ENCODE peak calls at places on chromosomes 16 and 17, in nine cellular contexts. Y is PC-3, M is neural progenitor cell, F is GM23338, C is GM23248, X is hepatocyte, W is HCT116, I is OCI-LY7, S is MM.1S. J is an unnamed sample.

GRCh38 chr16:15486661-15487060 is 52.3 kb downstream of the BMERB1 start:
- DNase-seq in I (no peak), C (no peak), S (no peak), M (no peak), Y (no peak), X (no peak), W (no peak), F (no peak), J (no peak)

GRCh38 chr17:68709995-68710780 is 109.0 kb upstream of the FAM20A start:
- DNase-seq in X (no peak), S (no peak), F (no peak), Y (no peak), I (no peak), M (no peak), W (no peak), C (peak; percentile 73), J (peak; percentile 40)

GRCh38 chr16:81310045-81310644 is 4.6 kb upstream of the GAN start:
- DNase-seq in F (no peak), M (no peak), Y (no peak), X (peak; percentile 11), C (no peak), I (no peak), S (no peak), W (no peak), J (no peak)

GRCh38 chr16:87391324-87391949 is 699 bp upstream of the MAP1LC3B start:
- DNase-seq in X (peak; percentile 81), Y (no peak), M (peak; percentile 77), I (peak; percentile 13), S (no peak), F (peak; percentile 79), C (peak; percentile 65), W (no peak), J (no peak)

GRCh38 chr17:18921912-18922451 is 30.0 kb upstream of the SLC5A10 start:
- DNase-seq in M (no peak), I (peak; percentile 45), C (no peak), S (peak; percentile 19), Y (peak; percentile 94), W (no peak), F (no peak), X (peak; percentile 15), J (no peak)

GRCh38 chr16:15879255-15879804 is 9.1 kb downstream of the CEP20 start:
- DNase-seq in I (no peak), W (no peak), X (no peak), M (no peak), F (no peak), S (no peak), C (peak; percentile 96), Y (peak; percentile 85), J (no peak)

GRCh38 chr17:43857141-43857540 is 10.2 kb downstream of the CD300LG start:
- DNase-seq in F (no peak), W (no peak), M (no peak), C (no peak), Y (no peak), S (no peak), X (no peak), I (no peak), J (no peak)

GRCh38 chr17:17749921-17750320 is 68.7 kb downstream of the RAI1 start:
- DNase-seq in Y (peak; percentile 42), W (peak; percentile 42), X (peak; percentile 70), I (peak; percentile 86), F (peak; percentile 96), M (peak; percentile 90), S (no peak), C (peak; percentile 56), J (peak; percentile 83)

GRCh38 chr16:57042157-57043111 is 49.9 kb upstream of the CPNE2 start:
- DNase-seq in M (no peak), I (peak; percentile 93), F (no peak), Y (no peak), S (peak; percentile 86), W (no peak), C (no peak), X (no peak), J (no peak)

GRCh38 chr17:35291802-35292201 is 48.9 kb downstream of the SLFN5 start:
- DNase-seq in Y (peak; percentile 16), C (peak; percentile 86), W (no peak), F (no peak), X (no peak), S (no peak), I (no peak), M (no peak), J (no peak)

GRCh38 chr17:39652635-39653315 is 12.4 kb upstream of the TCAP start:
- DNase-seq in X (peak; percentile 38), C (no peak), W (no peak), Y (no peak), F (peak; percentile 59), S (no peak), M (peak; percentile 85), I (no peak), J (no peak)

GRCh38 chr17:19409509-19409908 is 1.5 kb upstream of the RNF112 start:
- DNase-seq in C (peak; percentile 97), M (no peak), W (peak; percentile 64), I (no peak), F (no peak), S (no peak), X (peak; percentile 50), Y (peak; percentile 43), J (no peak)

GRCh38 chr16:30949655-30950515 is 1.0 kb downstream of the ORAI3 start:
- DNase-seq in Y (peak; percentile 20), I (peak; percentile 57), X (peak; percentile 84), W (peak; percentile 79), F (peak; percentile 76), M (peak; percentile 67), C (peak; percentile 90), S (peak; percentile 58), J (peak; percentile 73)

GRCh38 chr17:17836250-17836817 is 452 bp downstream of the SREBF1 start:
- DNase-seq in I (peak; percentile 98), Y (peak; percentile 100), M (peak; percentile 100), F (peak; percentile 97), C (peak; percentile 97), X (peak; percentile 99), S (peak; percentile 97), W (peak; percentile 92), J (peak; percentile 96)

GRCh38 chr16:27253526-27253930 is 15.0 kb downstream of the NSMCE1 start:
- DNase-seq in Y (peak; percentile 77), X (no peak), F (no peak), I (no peak), S (no peak), M (no peak), W (peak; percentile 65), C (peak; percentile 93), J (no peak)

GRCh38 chr17:70110443-70110880 is 35.4 kb downstream of the KCNJ16 start:
- DNase-seq in W (no peak), F (no peak), S (no peak), M (no peak), C (peak; percentile 4), Y (no peak), X (peak; percentile 27), I (no peak), J (no peak)

GRCh38 chr16:58582971-58583765 is 46.5 kb downstream of the CNOT1 start:
- DNase-seq in C (no peak), I (no peak), S (no peak), X (no peak), W (no peak), M (peak; percentile 7), F (peak; percentile 3), Y (no peak), J (no peak)

GRCh38 chr16:2091722-2092620 is 43.7 kb downstream of the PKD1 start:
- DNase-seq in W (no peak), S (no peak), I (no peak), C (no peak), Y (no peak), M (peak; percentile 40), X (peak; percentile 37), F (peak; percentile 52), J (peak; percentile 41)

GRCh38 chr17:2337811-2338657 is 733 bp downstream of the SGSM2 start:
- DNase-seq in Y (peak; percentile 53), S (peak; percentile 40), F (peak; percentile 77), W (no peak), X (peak; percentile 84), M (peak; percentile 73), C (peak; percentile 84), I (peak; percentile 28), J (peak; percentile 94)

GRCh38 chr17:2335726-2336214 is 487 bp downstream of the TSR1 start:
- DNase-seq in Y (no peak), F (peak; percentile 62), I (no peak), M (peak; percentile 36), C (peak; percentile 40), W (no peak), X (peak; percentile 11), S (no peak), J (peak; percentile 40)

GRCh38 chr17:2331303-2331702 is 5.0 kb downstream of the TSR1 start:
- DNase-seq in X (no peak), C (no peak), W (no peak), S (no peak), F (no peak), I (no peak), M (no peak), Y (no peak), J (no peak)

GRCh38 chr17:2336215-2337151 is at the start of gene TSR1:
- DNase-seq in S (peak; percentile 92), M (peak; percentile 95), I (peak; percentile 93), X (peak; percentile 96), C (peak; percentile 98), Y (peak; percentile 85), W (peak; percentile 74), F (peak; percentile 95), J (peak; percentile 97)

GRCh38 chr17:2337152-2337810 is at the start of gene SGSM2:
- DNase-seq in C (peak; percentile 68), Y (peak; percentile 38), X (peak; percentile 77), M (peak; percentile 77), S (peak; percentile 30), I (peak; percentile 71), F (peak; percentile 51), W (no peak), J (peak; percentile 98)
- TF ChIP-seq EZH2phosphoT487 in C (no peak), Y (no peak), X (no peak), M (no peak), S (no peak), I (no peak), F (no peak), W (no peak), J (no peak)

DNA sequence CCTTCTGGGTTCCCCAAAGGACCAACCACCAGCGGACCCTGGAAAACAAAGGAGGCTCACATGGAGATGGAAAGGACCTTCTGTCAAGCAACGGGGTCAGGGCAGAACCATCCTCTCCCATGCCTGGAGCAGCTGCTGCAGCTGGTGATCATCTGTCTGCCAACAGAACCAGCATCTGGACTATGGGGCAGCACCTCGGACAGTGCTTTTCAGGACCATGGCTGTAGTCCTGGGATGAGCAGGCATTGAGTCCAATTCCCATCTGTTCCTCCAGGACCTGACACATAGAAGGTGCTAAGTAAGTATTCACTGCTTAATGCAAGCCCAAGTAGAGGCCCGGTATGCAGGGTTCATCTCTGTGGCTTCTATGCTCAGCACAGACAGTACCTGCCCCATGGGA is 304.7 kb downstream of the XYLT1 start:
- DNase-seq in W (no peak), C (peak; percentile 5), M (no peak), I (no peak), S (no peak), X (no peak), Y (no peak), F (no peak), J (no peak)
- TF ChIP-seq EZH2phosphoT487 in W (no peak), C (no peak), M (no peak), I (no peak), S (no peak), X (no peak), Y (no peak), F (no peak), J (no peak)

GRCh38 chr16:85148959-85149358 is 36.7 kb upstream of the CIBAR2 start:
- DNase-seq in C (peak; percentile 84), W (no peak), S (no peak), F (no peak), Y (peak; percentile 39), X (no peak), I (no peak), M (no peak), J (no peak)
- TF ChIP-seq EZH2phosphoT487 in C (no peak), W (no peak), S (no peak), F (no peak), Y (no peak), X (no peak), I (no peak), M (no peak), J (no peak)

GRCh38 chr17:31269597-31269996 is 27.4 kb downstream of the OMG start:
- DNase-seq in I (no peak), M (peak; percentile 28), X (peak; percentile 60), W (peak; percentile 32), Y (peak; percentile 85), S (no peak), C (peak; percentile 93), F (peak; percentile 79), J (no peak)
- TF ChIP-seq EZH2phosphoT487 in I (no peak), M (no peak), X (no peak), W (no peak), Y (no peak), S (no peak), C (no peak), F (no peak), J (no peak)